ENCODE peak calls at places on chromosomes 2 and 18, in ten cellular contexts. One of them, this sample, is unnamed.

GRCh38 chr2:28356095-28356911 is 36.4 kb upstream of the FOSL2 start:
- DNase-seq in neural crest cell: no peak
- DNase-seq in RWPE2: no peak
- DNase-seq in T-cell: peak
- DNase-seq in cardiac fibroblast: peak
- DNase-seq in retina: peak
- DNase-seq in WERI-Rb-1: no peak
- DNase-seq in GM12891: no peak
- DNase-seq in ascending aorta: peak
- DNase-seq in uterus: peak
- DNase-seq in this sample: peak

GRCh38 chr2:145186303-145186702 is 666.4 kb upstream of the ZEB2 start:
- DNase-seq in cardiac fibroblast: no peak
- DNase-seq in RWPE2: no peak
- DNase-seq in WERI-Rb-1: no peak
- DNase-seq in GM12891: no peak
- DNase-seq in ascending aorta: no peak
- DNase-seq in neural crest cell: no peak
- DNase-seq in T-cell: no peak
- DNase-seq in uterus: peak
- DNase-seq in retina: no peak
- DNase-seq in this sample: no peak

GRCh38 chr18:63422862-63423304 is 607 bp upstream of the VPS4B start:
- DNase-seq in neural crest cell: no peak
- DNase-seq in T-cell: no peak
- DNase-seq in retina: no peak
- DNase-seq in GM12891: no peak
- DNase-seq in RWPE2: peak
- DNase-seq in cardiac fibroblast: no peak
- DNase-seq in WERI-Rb-1: no peak
- DNase-seq in uterus: no peak
- DNase-seq in ascending aorta: no peak
- DNase-seq in this sample: no peak

GRCh38 chr2:121699421-121700328 is 37.0 kb downstream of the NIFK start:
- DNase-seq in cardiac fibroblast: peak
- DNase-seq in T-cell: peak
- DNase-seq in GM12891: peak
- DNase-seq in ascending aorta: peak
- DNase-seq in neural crest cell: no peak
- DNase-seq in RWPE2: peak
- DNase-seq in uterus: no peak
- DNase-seq in WERI-Rb-1: no peak
- DNase-seq in retina: no peak
- DNase-seq in this sample: peak

GRCh38 chr2:193963472-193964119 is 1693.4 kb upstream of the SLC39A10 start:
- DNase-seq in neural crest cell: peak
- DNase-seq in GM12891: no peak
- DNase-seq in T-cell: no peak
- DNase-seq in ascending aorta: no peak
- DNase-seq in RWPE2: no peak
- DNase-seq in uterus: no peak
- DNase-seq in cardiac fibroblast: peak
- DNase-seq in retina: no peak
- DNase-seq in WERI-Rb-1: peak
- DNase-seq in this sample: no peak

GRCh38 chr18:12862467-12862866 is 21.6 kb downstream of the PTPN2 start:
- DNase-seq in GM12891: no peak
- DNase-seq in RWPE2: no peak
- DNase-seq in retina: no peak
- DNase-seq in uterus: no peak
- DNase-seq in cardiac fibroblast: no peak
- DNase-seq in WERI-Rb-1: no peak
- DNase-seq in T-cell: no peak
- DNase-seq in ascending aorta: no peak
- DNase-seq in neural crest cell: no peak
- DNase-seq in this sample: no peak

GRCh38 chr2:36408198-36408703 is 52.7 kb downstream of the CRIM1 start:
- DNase-seq in retina: peak
- DNase-seq in neural crest cell: no peak
- DNase-seq in WERI-Rb-1: no peak
- DNase-seq in T-cell: no peak
- DNase-seq in GM12891: no peak
- DNase-seq in cardiac fibroblast: peak
- DNase-seq in uterus: no peak
- DNase-seq in ascending aorta: no peak
- DNase-seq in RWPE2: no peak
- DNase-seq in this sample: peak

GRCh38 chr2:8627019-8627691 is 54.7 kb upstream of the ID2 start:
- DNase-seq in neural crest cell: no peak
- DNase-seq in GM12891: no peak
- DNase-seq in T-cell: no peak
- DNase-seq in ascending aorta: peak
- DNase-seq in RWPE2: no peak
- DNase-seq in cardiac fibroblast: no peak
- DNase-seq in WERI-Rb-1: no peak
- DNase-seq in retina: no peak
- DNase-seq in uterus: no peak
- DNase-seq in this sample: no peak

GRCh38 chr2:25123682-25124081 is 44.7 kb downstream of the POMC start:
- DNase-seq in uterus: no peak
- DNase-seq in neural crest cell: no peak
- DNase-seq in T-cell: no peak
- DNase-seq in retina: no peak
- DNase-seq in RWPE2: no peak
- DNase-seq in WERI-Rb-1: no peak
- DNase-seq in cardiac fibroblast: no peak
- DNase-seq in ascending aorta: no peak
- DNase-seq in GM12891: no peak
- DNase-seq in this sample: no peak

GRCh38 chr2:55403177-55403998 is 16.3 kb downstream of the CCDC88A start:
- DNase-seq in neural crest cell: no peak
- DNase-seq in retina: no peak
- DNase-seq in uterus: no peak
- DNase-seq in cardiac fibroblast: no peak
- DNase-seq in GM12891: no peak
- DNase-seq in WERI-Rb-1: no peak
- DNase-seq in RWPE2: no peak
- DNase-seq in ascending aorta: no peak
- DNase-seq in T-cell: no peak
- DNase-seq in this sample: no peak

GRCh38 chr2:54107455-54107764 is 8.0 kb upstream of the ACYP2 start:
- DNase-seq in T-cell: no peak
- DNase-seq in retina: no peak
- DNase-seq in neural crest cell: no peak
- DNase-seq in RWPE2: no peak
- DNase-seq in WERI-Rb-1: no peak
- DNase-seq in uterus: no peak
- DNase-seq in ascending aorta: no peak
- DNase-seq in GM12891: no peak
- DNase-seq in cardiac fibroblast: no peak
- DNase-seq in this sample: no peak

GRCh38 chr2:217517402-217517801 is 485.4 kb downstream of the TNS1 start:
- DNase-seq in WERI-Rb-1: no peak
- DNase-seq in ascending aorta: no peak
- DNase-seq in retina: no peak
- DNase-seq in uterus: no peak
- DNase-seq in cardiac fibroblast: no peak
- DNase-seq in GM12891: no peak
- DNase-seq in T-cell: no peak
- DNase-seq in neural crest cell: no peak
- DNase-seq in RWPE2: no peak
- DNase-seq in this sample: no peak

GRCh38 chr2:140589273-140589672 is 1541.5 kb downstream of the LRP1B start:
- DNase-seq in WERI-Rb-1: no peak
- DNase-seq in uterus: no peak
- DNase-seq in cardiac fibroblast: no peak
- DNase-seq in retina: no peak
- DNase-seq in neural crest cell: no peak
- DNase-seq in ascending aorta: no peak
- DNase-seq in GM12891: no peak
- DNase-seq in RWPE2: no peak
- DNase-seq in T-cell: no peak
- DNase-seq in this sample: no peak

GRCh38 chr2:238163494-238164198 is 4.9 kb downstream of the ERFE start:
- DNase-seq in cardiac fibroblast: no peak
- DNase-seq in neural crest cell: no peak
- DNase-seq in ascending aorta: peak
- DNase-seq in retina: no peak
- DNase-seq in T-cell: no peak
- DNase-seq in RWPE2: peak
- DNase-seq in uterus: no peak
- DNase-seq in WERI-Rb-1: no peak
- DNase-seq in GM12891: peak
- DNase-seq in this sample: no peak

GRCh38 chr2:200406379-200406778 is 99.9 kb downstream of the SPATS2L start:
- DNase-seq in WERI-Rb-1: no peak
- DNase-seq in neural crest cell: no peak
- DNase-seq in cardiac fibroblast: peak
- DNase-seq in T-cell: no peak
- DNase-seq in ascending aorta: no peak
- DNase-seq in retina: no peak
- DNase-seq in GM12891: no peak
- DNase-seq in RWPE2: no peak
- DNase-seq in uterus: no peak
- DNase-seq in this sample: no peak

GRCh38 chr2:229601936-229602335 is 112.4 kb downstream of the DNER start:
- DNase-seq in retina: no peak
- DNase-seq in neural crest cell: no peak
- DNase-seq in RWPE2: no peak
- DNase-seq in WERI-Rb-1: no peak
- DNase-seq in uterus: no peak
- DNase-seq in T-cell: no peak
- DNase-seq in GM12891: no peak
- DNase-seq in ascending aorta: no peak
- DNase-seq in cardiac fibroblast: no peak
- DNase-seq in this sample: no peak

GRCh38 chr18:25284278-25284677 is 67.7 kb downstream of the ZNF521 start:
- DNase-seq in T-cell: no peak
- DNase-seq in uterus: no peak
- DNase-seq in ascending aorta: no peak
- DNase-seq in cardiac fibroblast: peak
- DNase-seq in WERI-Rb-1: no peak
- DNase-seq in GM12891: no peak
- DNase-seq in neural crest cell: no peak
- DNase-seq in RWPE2: no peak
- DNase-seq in retina: no peak
- DNase-seq in this sample: no peak

GRCh38 chr2:73006969-73007710 is 64.4 kb downstream of the SFXN5 start:
- DNase-seq in retina: no peak
- DNase-seq in T-cell: no peak
- DNase-seq in ascending aorta: peak
- DNase-seq in neural crest cell: no peak
- DNase-seq in GM12891: no peak
- DNase-seq in WERI-Rb-1: no peak
- DNase-seq in uterus: peak
- DNase-seq in RWPE2: no peak
- DNase-seq in cardiac fibroblast: peak
- DNase-seq in this sample: no peak

This sample was measured in heart left ventricle.